ENCODE peak calls at places on chromosomes 4 and X, in ten cellular contexts. A is A549; F is IMR-90; X is activated T-cell treated with anti-CD3 and anti-CD28 coated beads, Interleukin-2, amount 50 U/mL, for 4 hours; P is stimulated activated CD4-positive, alpha-beta T cell treated with anti-CD3 and anti-CD28 coated beads, Interleukin-12 subunit alpha, Interleukin-12 subunit beta, amount 100 ng/mL, for 24 hours; Y is AG09319; E is CD8-positive, alpha-beta memory T cell; S is AG08395; O is osteocyte; H is amniotic stem cell. I is an unnamed sample.

GRCh38 chrX:134512566-134512965 is 52.6 kb downstream of the HPRT1 start:
- DNase-seq in A (peak; percentile 59), F (peak; percentile 89), X (no peak), P (no peak), Y (no peak), E (no peak), S (peak; percentile 74), O (no peak), H (peak; percentile 20), I (peak; percentile 51)

GRCh38 chr4:71201817-71202576 is 136.8 kb upstream of the SLC4A4 start:
- DNase-seq in A (no peak), F (no peak), X (no peak), P (no peak), Y (no peak), E (no peak), S (no peak), O (no peak), H (no peak), I (no peak)

GRCh38 chrX:538311-538710 is 92.3 kb upstream of the SHOX start:
- DNase-seq in A (no peak), F (no peak), X (no peak), P (no peak), Y (no peak), E (no peak), S (no peak), O (peak; percentile 71), H (no peak), I (no peak)

GRCh38 chr4:150976478-150977118 is 38.5 kb downstream of the LRBA start:
- DNase-seq in A (no peak), F (no peak), X (no peak), P (no peak), Y (no peak), E (no peak), S (no peak), O (no peak), H (no peak), I (no peak)

GRCh38 chr4:52103314-52103713 is 52.2 kb downstream of the SPATA18 start:
- DNase-seq in A (no peak), F (no peak), X (no peak), P (no peak), Y (no peak), E (no peak), S (peak; percentile 57), O (no peak), H (no peak), I (no peak)

GRCh38 chr4:163332526-163333405 is at the start of gene NPY1R:
- DNase-seq in A (peak; percentile 58), F (peak; percentile 73), X (no peak), P (peak; percentile 43), Y (peak; percentile 51), E (no peak), S (peak; percentile 78), O (peak; percentile 89), H (peak; percentile 50), I (peak; percentile 81)

GRCh38 chr4:125620066-125620850 is 305.5 kb downstream of the FAT4 start:
- DNase-seq in A (no peak), F (peak; percentile 19), X (no peak), P (no peak), Y (no peak), E (no peak), S (no peak), O (no peak), H (no peak), I (peak; percentile 24)

GRCh38 chr4:173913496-173913895 is 370.0 kb downstream of the FBXO8 start:
- DNase-seq in A (no peak), F (no peak), X (no peak), P (no peak), Y (no peak), E (no peak), S (no peak), O (no peak), H (no peak), I (no peak)

GRCh38 chrX:150694738-150695410 is 1.7 kb downstream of the MTMR1 start:
- DNase-seq in A (no peak), F (no peak), X (no peak), P (no peak), Y (no peak), E (no peak), S (no peak), O (no peak), H (no peak), I (no peak)

GRCh38 chrX:10574663-10575062 is 45.7 kb downstream of the MID1 start:
- DNase-seq in A (no peak), F (no peak), X (no peak), P (no peak), Y (no peak), E (no peak), S (no peak), O (no peak), H (no peak), I (no peak)

GRCh38 chrX:107827137-107827831 is 1.6 kb downstream of the MID2 start:
- DNase-seq in A (no peak), F (no peak), X (no peak), P (no peak), Y (no peak), E (no peak), S (peak; percentile 16), O (no peak), H (peak; percentile 3), I (peak; percentile 17)

GRCh38 chrX:153507484-153508178 is 9.8 kb upstream of the ATP2B3 start:
- DNase-seq in A (peak; percentile 88), F (peak; percentile 58), X (peak; percentile 86), P (peak; percentile 77), Y (no peak), E (peak; percentile 87), S (peak; percentile 83), O (peak; percentile 95), H (peak; percentile 4), I (peak; percentile 56)

GRCh38 chr4:141119071-141119470 is 14.2 kb downstream of the RNF150 start:
- DNase-seq in A (no peak), F (no peak), X (no peak), P (no peak), Y (no peak), E (no peak), S (no peak), O (no peak), H (no peak), I (no peak)

GRCh38 chr4:87026795-87027495 is 92.1 kb downstream of the AFF1 start:
- DNase-seq in A (no peak), F (no peak), X (no peak), P (no peak), Y (no peak), E (no peak), S (no peak), O (no peak), H (no peak), I (no peak)

GRCh38 chrX:15471016-15471415 is 22.1 kb downstream of the PIR start:
- DNase-seq in A (peak; percentile 19), F (peak; percentile 65), X (peak; percentile 41), P (peak; percentile 36), Y (no peak), E (peak; percentile 50), S (peak; percentile 60), O (no peak), H (peak; percentile 29), I (peak; percentile 64)

GRCh38 chr4:83323136-83323535 is 11.5 kb downstream of the HPSE start:
- DNase-seq in A (no peak), F (no peak), X (no peak), P (no peak), Y (no peak), E (no peak), S (no peak), O (no peak), H (no peak), I (no peak)

GRCh38 chr4:33616121-33616520 is 2628.2 kb downstream of the ARAP2 start:
- DNase-seq in A (no peak), F (no peak), X (no peak), P (no peak), Y (no peak), E (no peak), S (no peak), O (no peak), H (no peak), I (no peak)

GRCh38 chrX:51158261-51158660 is 174.4 kb upstream of the NUDT10 start:
- DNase-seq in A (no peak), F (no peak), X (no peak), P (no peak), Y (no peak), E (no peak), S (no peak), O (no peak), H (no peak), I (no peak)

GRCh38 chr4:80215449-80216052 is 18.2 kb downstream of the PRDM8 start:
- DNase-seq in A (no peak), F (peak; percentile 64), X (no peak), P (no peak), Y (no peak), E (no peak), S (peak; percentile 48), O (no peak), H (no peak), I (peak; percentile 54)

GRCh38 chrX:107467271-107467670 is 17.8 kb downstream of the FRMPD3 start:
- DNase-seq in A (no peak), F (no peak), X (no peak), P (no peak), Y (no peak), E (no peak), S (no peak), O (no peak), H (no peak), I (no peak)

GRCh38 chr4:7044415-7044930 is 1.3 kb downstream of the TADA2B start:
- DNase-seq in A (no peak), F (no peak), X (no peak), P (no peak), Y (no peak), E (peak; percentile 44), S (peak; percentile 16), O (no peak), H (no peak), I (peak; percentile 13)

GRCh38 chr4:38493068-38493467 is 170.9 kb upstream of the KLF3 start:
- DNase-seq in A (no peak), F (no peak), X (no peak), P (no peak), Y (no peak), E (no peak), S (no peak), O (no peak), H (no peak), I (no peak)

GRCh38 chr4:127370495-127371069 is 262.2 kb upstream of the INTU start:
- DNase-seq in A (no peak), F (peak; percentile 1), X (no peak), P (no peak), Y (no peak), E (no peak), S (no peak), O (no peak), H (no peak), I (no peak)

GRCh38 chrX:55161581-55161980 is 58.6 kb upstream of the PAGE5 start:
- DNase-seq in A (no peak), F (no peak), X (no peak), P (no peak), Y (no peak), E (no peak), S (no peak), O (no peak), H (no peak), I (no peak)

GRCh38 chrX:5113128-5113527 is 1115.5 kb downstream of the NLGN4X start:
- DNase-seq in A (peak; percentile 11), F (no peak), X (no peak), P (no peak), Y (no peak), E (no peak), S (no peak), O (no peak), H (no peak), I (peak; percentile 1)

GRCh38 chr4:91171217-91171616 is 1044.0 kb downstream of the CCSER1 start:
- DNase-seq in A (no peak), F (no peak), X (no peak), P (no peak), Y (no peak), E (no peak), S (no peak), O (no peak), H (no peak), I (no peak)

GRCh38 chrX:17805120-17805519 is 56.0 kb downstream of the RAI2 start:
- DNase-seq in A (no peak), F (no peak), X (no peak), P (no peak), Y (no peak), E (no peak), S (no peak), O (no peak), H (no peak), I (no peak)

GRCh38 chrX:150094996-150095395 is 156.7 kb upstream of the EOLA2 start:
- DNase-seq in A (no peak), F (no peak), X (no peak), P (no peak), Y (no peak), E (no peak), S (peak; percentile 21), O (no peak), H (no peak), I (peak; percentile 28)